ENCODE peak calls at places on chromosomes 12 and 14, in four cellular contexts. G is GM03348, E is RWPE1, P is fibroblast of the aortic adventitia. R is an unnamed sample.

GRCh38 chr14:103749860-103750259 is 34.2 kb downstream of the ZFYVE21 start:
- DNase-seq in E (no peak), G (no peak), P (no peak), R (no peak)

GRCh38 chr14:96158735-96159134 is 45.9 kb upstream of the BDKRB2 start:
- DNase-seq in G (no peak), E (no peak), P (no peak), R (no peak)

GRCh38 chr14:100904307-100905019 is 941 bp upstream of the RTL1 start:
- DNase-seq in P (no peak), G (no peak), E (no peak), R (no peak)

GRCh38 chr14:77067632-77068514 is 30.2 kb upstream of the CIPC start:
- DNase-seq in G (peak), P (peak), E (peak), R (no peak)

GRCh38 chr12:88360349-88360748 is 218.2 kb downstream of the TMTC3 start:
- DNase-seq in G (no peak), E (no peak), P (no peak), R (no peak)

GRCh38 chr12:121580959-121581680 is at the start of gene KDM2B:
- DNase-seq in P (peak), E (no peak), G (no peak), R (no peak)

GRCh38 chr12:62635630-62636029 is 169.0 kb downstream of the MON2 start:
- DNase-seq in P (no peak), G (no peak), E (no peak), R (no peak)

GRCh38 chr14:102775855-102776760 is 1.1 kb upstream of the TRAF3 start:
- DNase-seq in P (peak), E (no peak), G (peak), R (no peak)

GRCh38 chr12:53344824-53345485 is 8.8 kb upstream of the SP7 start:
- DNase-seq in G (peak), P (peak), E (no peak), R (no peak)

GRCh38 chr14:64645220-64645891 is 58.9 kb upstream of the PLEKHG3 start:
- DNase-seq in G (peak), P (peak), E (no peak), R (no peak)

GRCh38 chr12:22657538-22657937 is 32.6 kb downstream of the ETNK1 start:
- DNase-seq in P (no peak), G (no peak), E (no peak), R (no peak)

GRCh38 chr12:14664434-14665023 is 31.9 kb downstream of the GUCY2C start:
- DNase-seq in G (peak), P (peak), E (peak), R (no peak)